ENCODE peak calls at places on chromosomes 4 and X, in seven cellular contexts. One of them, this sample, is unnamed.
A peak's percentile ranks its signal among the peaks of the same experiment; 100 is the strongest.

GRCh38 chr4:10832989-10833635 is 148.5 kb upstream of the CLNK start:
- DNase-seq in suprapubic skin: no peak
- DNase-seq in A549: no peak
- DNase-seq in breast epithelium: no peak
- DNase-seq in HCT116: no peak
- DNase-seq in esophagus muscularis mucosa: no peak
- DNase-seq in right lobe of liver: no peak
- DNase-seq in this sample: no peak

GRCh38 chrX:54978448-54978847 is 15.5 kb downstream of the PFKFB1 start:
- DNase-seq in suprapubic skin: no peak
- DNase-seq in breast epithelium: no peak
- DNase-seq in HCT116: no peak
- DNase-seq in esophagus muscularis mucosa: no peak
- DNase-seq in right lobe of liver: no peak
- DNase-seq in A549: no peak
- DNase-seq in this sample: no peak

GRCh38 chr4:94613248-94613647 is 144.5 kb upstream of the BMPR1B start:
- DNase-seq in suprapubic skin: no peak
- DNase-seq in HCT116: no peak
- DNase-seq in A549: no peak
- DNase-seq in right lobe of liver: no peak
- DNase-seq in breast epithelium: no peak
- DNase-seq in esophagus muscularis mucosa: no peak
- DNase-seq in this sample: no peak

GRCh38 chr4:5753766-5754528 is 42.9 kb downstream of the EVC start:
- DNase-seq in HCT116: peak; percentile 71
- DNase-seq in suprapubic skin: no peak
- DNase-seq in esophagus muscularis mucosa: no peak
- DNase-seq in A549: peak; percentile 43
- DNase-seq in right lobe of liver: no peak
- DNase-seq in breast epithelium: no peak
- DNase-seq in this sample: no peak

GRCh38 chrX:41759817-41760216 is 35.8 kb downstream of the GPR82 start:
- DNase-seq in esophagus muscularis mucosa: no peak
- DNase-seq in breast epithelium: no peak
- DNase-seq in right lobe of liver: no peak
- DNase-seq in suprapubic skin: no peak
- DNase-seq in HCT116: peak; percentile 15
- DNase-seq in A549: no peak
- DNase-seq in this sample: no peak

GRCh38 chr4:10033191-10033881 is 12.0 kb upstream of the SLC2A9 start:
- DNase-seq in breast epithelium: no peak
- DNase-seq in right lobe of liver: no peak
- DNase-seq in suprapubic skin: peak; percentile 41
- DNase-seq in A549: no peak
- DNase-seq in esophagus muscularis mucosa: no peak
- DNase-seq in HCT116: no peak
- DNase-seq in this sample: no peak

GRCh38 chr4:167826281-167826680 is 266.1 kb upstream of the ANXA10 start:
- DNase-seq in breast epithelium: no peak
- DNase-seq in right lobe of liver: no peak
- DNase-seq in esophagus muscularis mucosa: no peak
- DNase-seq in suprapubic skin: no peak
- DNase-seq in A549: no peak
- DNase-seq in HCT116: no peak
- DNase-seq in this sample: no peak

GRCh38 chrX:16838202-16839066 is 31.7 kb downstream of the RBBP7 start:
- DNase-seq in esophagus muscularis mucosa: no peak
- DNase-seq in suprapubic skin: no peak
- DNase-seq in A549: no peak
- DNase-seq in right lobe of liver: peak; percentile 72
- DNase-seq in breast epithelium: no peak
- DNase-seq in HCT116: no peak
- DNase-seq in this sample: no peak

GRCh38 chr4:89549907-89550306 is 242.3 kb upstream of the GPRIN3 start:
- DNase-seq in esophagus muscularis mucosa: no peak
- DNase-seq in breast epithelium: no peak
- DNase-seq in HCT116: no peak
- DNase-seq in suprapubic skin: no peak
- DNase-seq in right lobe of liver: no peak
- DNase-seq in A549: no peak
- DNase-seq in this sample: no peak

GRCh38 chrX:119228506-119229290 is 7.4 kb upstream of the PGRMC1 start:
- DNase-seq in HCT116: no peak
- DNase-seq in A549: no peak
- DNase-seq in esophagus muscularis mucosa: no peak
- DNase-seq in right lobe of liver: no peak
- DNase-seq in suprapubic skin: no peak
- DNase-seq in breast epithelium: no peak
- DNase-seq in this sample: no peak

GRCh38 chrX:69093960-69094935 is 71.0 kb downstream of the PJA1 start:
- DNase-seq in suprapubic skin: no peak
- DNase-seq in esophagus muscularis mucosa: no peak
- DNase-seq in breast epithelium: no peak
- DNase-seq in A549: peak; percentile 67
- DNase-seq in right lobe of liver: no peak
- DNase-seq in HCT116: peak; percentile 21
- DNase-seq in this sample: no peak

GRCh38 chr4:147480891-147481576 is at the start of gene EDNRA:
- DNase-seq in right lobe of liver: peak; percentile 16
- DNase-seq in suprapubic skin: no peak
- DNase-seq in esophagus muscularis mucosa: no peak
- DNase-seq in A549: peak; percentile 8
- DNase-seq in breast epithelium: no peak
- DNase-seq in HCT116: no peak
- DNase-seq in this sample: no peak

GRCh38 chrX:118807151-118808017 is 16.2 kb upstream of the ZCCHC12 start:
- DNase-seq in suprapubic skin: no peak
- DNase-seq in A549: peak; percentile 26
- DNase-seq in HCT116: peak; percentile 15
- DNase-seq in right lobe of liver: no peak
- DNase-seq in esophagus muscularis mucosa: no peak
- DNase-seq in breast epithelium: no peak
- DNase-seq in this sample: no peak

GRCh38 chr4:61838072-61838471 is 637.9 kb downstream of the ADGRL3 start:
- DNase-seq in right lobe of liver: no peak
- DNase-seq in esophagus muscularis mucosa: no peak
- DNase-seq in breast epithelium: no peak
- DNase-seq in HCT116: no peak
- DNase-seq in suprapubic skin: no peak
- DNase-seq in A549: no peak
- DNase-seq in this sample: no peak

GRCh38 chr4:27318740-27319139 is 458.1 kb downstream of the STIM2 start:
- DNase-seq in A549: peak; percentile 4
- DNase-seq in HCT116: peak; percentile 35
- DNase-seq in breast epithelium: no peak
- DNase-seq in esophagus muscularis mucosa: no peak
- DNase-seq in right lobe of liver: no peak
- DNase-seq in suprapubic skin: no peak
- DNase-seq in this sample: no peak

GRCh38 chrX:70970482-70970999 is 39.6 kb upstream of the SLC7A3 start:
- DNase-seq in esophagus muscularis mucosa: no peak
- DNase-seq in HCT116: no peak
- DNase-seq in breast epithelium: no peak
- DNase-seq in right lobe of liver: no peak
- DNase-seq in A549: peak; percentile 13
- DNase-seq in suprapubic skin: no peak
- DNase-seq in this sample: no peak

GRCh38 chrX:134469481-134469880 is 9.5 kb downstream of the HPRT1 start:
- DNase-seq in HCT116: no peak
- DNase-seq in esophagus muscularis mucosa: no peak
- DNase-seq in right lobe of liver: no peak
- DNase-seq in A549: no peak
- DNase-seq in breast epithelium: no peak
- DNase-seq in suprapubic skin: no peak
- DNase-seq in this sample: no peak

GRCh38 chrX:54825716-54826428 is 18.3 kb downstream of the MAGED2 start:
- DNase-seq in A549: no peak
- DNase-seq in suprapubic skin: no peak
- DNase-seq in esophagus muscularis mucosa: peak; percentile 14
- DNase-seq in right lobe of liver: no peak
- DNase-seq in breast epithelium: no peak
- DNase-seq in HCT116: no peak
- DNase-seq in this sample: no peak

GRCh38 chr4:102439835-102440234 is 61.3 kb upstream of the NFKB1 start:
- DNase-seq in A549: peak; percentile 8
- DNase-seq in breast epithelium: no peak
- DNase-seq in right lobe of liver: no peak
- DNase-seq in esophagus muscularis mucosa: no peak
- DNase-seq in HCT116: no peak
- DNase-seq in suprapubic skin: no peak
- DNase-seq in this sample: no peak

GRCh38 chr4:184763150-184763780 is 29.4 kb upstream of the CENPU start:
- DNase-seq in right lobe of liver: no peak
- DNase-seq in esophagus muscularis mucosa: no peak
- DNase-seq in suprapubic skin: no peak
- DNase-seq in breast epithelium: no peak
- DNase-seq in HCT116: no peak
- DNase-seq in A549: no peak
- DNase-seq in this sample: no peak

GRCh38 chrX:581717-582116 is 48.9 kb upstream of the SHOX start:
- DNase-seq in suprapubic skin: no peak
- DNase-seq in esophagus muscularis mucosa: no peak
- DNase-seq in A549: no peak
- DNase-seq in right lobe of liver: no peak
- DNase-seq in HCT116: no peak
- DNase-seq in breast epithelium: no peak
- DNase-seq in this sample: no peak

GRCh38 chr4:138330531-138330930 is 88.4 kb upstream of the SLC7A11 start:
- DNase-seq in A549: no peak
- DNase-seq in esophagus muscularis mucosa: no peak
- DNase-seq in suprapubic skin: no peak
- DNase-seq in right lobe of liver: no peak
- DNase-seq in HCT116: no peak
- DNase-seq in breast epithelium: no peak
- DNase-seq in this sample: no peak

GRCh38 chrX:50814701-50815476 is 895 bp upstream of the SHROOM4 start:
- DNase-seq in A549: no peak
- DNase-seq in HCT116: no peak
- DNase-seq in right lobe of liver: no peak
- DNase-seq in breast epithelium: no peak
- DNase-seq in esophagus muscularis mucosa: no peak
- DNase-seq in suprapubic skin: no peak
- DNase-seq in this sample: no peak

DNA sequence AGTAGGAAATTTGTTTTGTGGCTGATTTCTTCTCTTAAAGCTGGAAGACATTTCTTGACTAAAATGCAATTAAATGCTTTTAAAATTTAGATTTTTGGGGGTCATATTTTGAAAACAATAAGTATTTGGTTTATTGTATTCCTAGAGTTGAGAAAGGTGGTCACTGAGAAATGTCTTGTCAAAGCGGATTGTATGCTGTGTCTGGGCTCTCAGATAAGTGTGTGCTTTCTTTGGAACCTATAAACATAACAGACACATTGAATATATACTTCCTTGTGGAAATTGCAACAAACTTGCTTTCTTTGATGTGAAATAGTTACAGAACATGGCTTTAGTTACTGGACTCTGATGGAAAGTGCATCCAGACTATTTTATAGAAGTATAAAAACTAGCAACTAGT is 75.4 kb downstream of the AFF1 start:
- DNase-seq in HCT116: no peak
- DNase-seq in A549: no peak
- DNase-seq in esophagus muscularis mucosa: no peak
- DNase-seq in right lobe of liver: no peak
- DNase-seq in breast epithelium: no peak
- DNase-seq in suprapubic skin: no peak
- DNase-seq in this sample: no peak
- H3K4me1 ChIP-seq in HCT116: peaks cover 27% of the 10 kb centered on the region
- H3K4me1 ChIP-seq in A549: peaks cover 74% of the 10 kb centered on the region
- H3K4me1 ChIP-seq in esophagus muscularis mucosa: peaks cover 78% of the 10 kb centered on the region
- H3K4me1 ChIP-seq in right lobe of liver: no peaks in the 10 kb centered on the region
- H3K4me1 ChIP-seq in breast epithelium: peaks cover 12% of the 10 kb centered on the region
- H3K4me1 ChIP-seq in suprapubic skin: peaks cover 73% of the 10 kb centered on the region
- H3K4me1 ChIP-seq in this sample: peaks cover 81% of the 10 kb centered on the region

DNA sequence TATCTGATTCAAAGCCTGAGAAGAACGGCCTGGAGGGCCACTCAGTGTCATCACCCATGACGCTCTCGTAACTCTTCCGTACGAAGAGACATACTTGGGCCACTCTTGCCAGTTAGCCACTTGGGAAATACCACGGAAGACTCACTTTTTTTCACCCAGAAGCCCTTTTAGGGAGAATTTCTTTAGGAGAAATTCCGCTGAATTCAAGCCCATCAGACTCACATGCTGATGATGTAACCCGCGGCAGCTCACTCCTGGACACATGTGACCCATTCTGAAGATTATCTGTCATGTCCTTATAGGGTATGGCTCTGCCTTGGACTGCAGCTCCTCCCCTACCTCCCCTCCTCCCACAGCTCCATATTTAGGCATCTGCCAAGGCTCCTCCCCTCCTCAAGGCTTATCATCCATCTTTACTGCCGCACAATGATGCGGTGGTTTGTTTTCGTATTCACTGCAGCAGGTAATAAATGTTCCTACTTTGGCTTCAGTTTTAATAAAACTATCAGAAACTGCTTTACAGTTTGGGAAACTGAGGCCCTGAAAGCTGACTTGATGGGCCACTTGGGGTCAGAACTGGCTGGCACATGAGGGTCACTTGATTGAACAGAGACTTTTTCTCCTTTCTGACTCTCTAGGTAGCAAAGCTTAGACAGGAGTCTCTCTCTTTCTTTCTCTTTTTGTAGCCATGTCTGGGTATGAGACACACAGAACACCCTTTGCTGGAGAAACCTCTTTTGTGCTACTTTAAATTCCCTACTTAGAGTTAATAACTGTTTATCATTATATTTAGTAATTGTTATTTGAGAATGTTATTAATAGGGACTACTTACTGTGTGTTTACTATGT is 42.1 kb downstream of the RHOH start:
- DNase-seq in right lobe of liver: no peak
- DNase-seq in esophagus muscularis mucosa: no peak
- DNase-seq in A549: no peak
- DNase-seq in HCT116: no peak
- DNase-seq in suprapubic skin: no peak
- DNase-seq in breast epithelium: no peak
- DNase-seq in this sample: no peak
- TF ChIP-seq POLR2A in right lobe of liver: no peak
- TF ChIP-seq POLR2A in esophagus muscularis mucosa: no peak
- TF ChIP-seq POLR2A in A549: no peak
- TF ChIP-seq POLR2A in HCT116: no peak
- TF ChIP-seq POLR2A in suprapubic skin: no peak
- TF ChIP-seq POLR2A in breast epithelium: no peak
- TF ChIP-seq POLR2A in this sample: no peak

GRCh38 chrX:154988719-154989118 is 33.8 kb downstream of the F8 start:
- DNase-seq in esophagus muscularis mucosa: no peak
- DNase-seq in A549: no peak
- DNase-seq in suprapubic skin: no peak
- DNase-seq in right lobe of liver: no peak
- DNase-seq in HCT116: no peak
- DNase-seq in breast epithelium: no peak
- DNase-seq in this sample: no peak
- H3K4me1 ChIP-seq in esophagus muscularis mucosa: no peaks in the 10 kb centered on the region
- H3K4me1 ChIP-seq in A549: peaks cover 10% of the 10 kb centered on the region
- H3K4me1 ChIP-seq in suprapubic skin: no peaks in the 10 kb centered on the region
- H3K4me1 ChIP-seq in right lobe of liver: no peaks in the 10 kb centered on the region
- H3K4me1 ChIP-seq in HCT116: no peaks in the 10 kb centered on the region
- H3K4me1 ChIP-seq in breast epithelium: no peaks in the 10 kb centered on the region
- H3K4me1 ChIP-seq in this sample: no peaks in the 10 kb centered on the region

DNA sequence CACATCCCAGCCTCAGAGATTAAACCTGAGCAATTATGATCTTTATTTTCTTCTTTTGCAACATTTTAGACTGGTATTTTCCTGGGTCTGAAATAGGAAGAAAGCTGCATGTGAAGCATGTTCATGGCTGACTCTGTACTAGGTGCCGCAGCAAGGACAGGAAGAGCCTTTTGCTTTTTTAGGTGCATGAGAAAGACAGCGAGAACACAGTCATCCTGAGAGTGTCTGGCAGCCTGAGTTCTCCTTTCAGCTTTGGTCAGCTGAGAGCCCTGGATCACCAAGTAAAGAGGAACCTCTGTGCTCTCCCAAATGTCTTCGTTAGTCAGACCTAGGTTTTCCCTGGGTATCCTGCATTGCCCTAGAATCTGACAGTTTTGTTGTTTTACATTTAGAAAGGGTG is 29.8 kb downstream of the FAM149A start:
- DNase-seq in A549: no peak
- DNase-seq in esophagus muscularis mucosa: peak; percentile 47
- DNase-seq in HCT116: no peak
- DNase-seq in breast epithelium: no peak
- DNase-seq in right lobe of liver: no peak
- DNase-seq in suprapubic skin: no peak
- DNase-seq in this sample: no peak
- TF ChIP-seq POLR2A in A549: no peak
- TF ChIP-seq POLR2A in esophagus muscularis mucosa: no peak
- TF ChIP-seq POLR2A in HCT116: no peak
- TF ChIP-seq POLR2A in breast epithelium: no peak
- TF ChIP-seq POLR2A in right lobe of liver: no peak
- TF ChIP-seq POLR2A in suprapubic skin: no peak
- TF ChIP-seq POLR2A in this sample: no peak